ENCODE peak calls at places on chromosomes 16 and 17, in nine cellular contexts. One of them, this sample, is unnamed.

GRCh38 chr17:7330099-7331015 is 1.2 kb upstream of the NEURL4 start:
- DNase-seq in psoas muscle: peak; percentile 88
- DNase-seq in NCI-H69: peak; percentile 79
- DNase-seq in RWPE1: peak; percentile 94
- DNase-seq in stimulated activated CD4-positive, alpha-beta T cell treated with anti-CD3 and anti-CD28 coated beads, Interleukin-2, amount 100 ng/mL, for 4 hours: peak; percentile 57
- DNase-seq in activated CD8-positive, alpha-beta memory T cell treated with anti-CD3 and anti-CD28 coated beads for 48 hours: peak; percentile 74
- DNase-seq in EL: peak; percentile 84
- DNase-seq in glutamatergic neuron: peak; percentile 82
- DNase-seq in WTC11: peak; percentile 82
- DNase-seq in this sample: peak; percentile 72

GRCh38 chr16:4612474-4612931 is 2.2 kb downstream of the UBALD1 start:
- DNase-seq in RWPE1: no peak
- DNase-seq in activated CD8-positive, alpha-beta memory T cell treated with anti-CD3 and anti-CD28 coated beads for 48 hours: no peak
- DNase-seq in psoas muscle: no peak
- DNase-seq in glutamatergic neuron: peak; percentile 68
- DNase-seq in EL: no peak
- DNase-seq in stimulated activated CD4-positive, alpha-beta T cell treated with anti-CD3 and anti-CD28 coated beads, Interleukin-2, amount 100 ng/mL, for 4 hours: no peak
- DNase-seq in NCI-H69: no peak
- DNase-seq in WTC11: peak; percentile 80
- DNase-seq in this sample: no peak

GRCh38 chr16:48592839-48593429 is 17.0 kb downstream of the N4BP1 start:
- DNase-seq in stimulated activated CD4-positive, alpha-beta T cell treated with anti-CD3 and anti-CD28 coated beads, Interleukin-2, amount 100 ng/mL, for 4 hours: no peak
- DNase-seq in EL: no peak
- DNase-seq in RWPE1: no peak
- DNase-seq in psoas muscle: no peak
- DNase-seq in NCI-H69: peak; percentile 2
- DNase-seq in WTC11: no peak
- DNase-seq in glutamatergic neuron: no peak
- DNase-seq in activated CD8-positive, alpha-beta memory T cell treated with anti-CD3 and anti-CD28 coated beads for 48 hours: no peak
- DNase-seq in this sample: no peak

GRCh38 chr17:18151290-18151689 is 32.3 kb upstream of the ALKBH5 start:
- DNase-seq in NCI-H69: no peak
- DNase-seq in EL: no peak
- DNase-seq in activated CD8-positive, alpha-beta memory T cell treated with anti-CD3 and anti-CD28 coated beads for 48 hours: no peak
- DNase-seq in RWPE1: no peak
- DNase-seq in stimulated activated CD4-positive, alpha-beta T cell treated with anti-CD3 and anti-CD28 coated beads, Interleukin-2, amount 100 ng/mL, for 4 hours: no peak
- DNase-seq in psoas muscle: no peak
- DNase-seq in glutamatergic neuron: no peak
- DNase-seq in WTC11: no peak
- DNase-seq in this sample: no peak

GRCh38 chr17:45923511-45924268 is 29.3 kb downstream of the MAPT start:
- DNase-seq in RWPE1: no peak
- DNase-seq in NCI-H69: peak; percentile 92
- DNase-seq in stimulated activated CD4-positive, alpha-beta T cell treated with anti-CD3 and anti-CD28 coated beads, Interleukin-2, amount 100 ng/mL, for 4 hours: no peak
- DNase-seq in activated CD8-positive, alpha-beta memory T cell treated with anti-CD3 and anti-CD28 coated beads for 48 hours: no peak
- DNase-seq in glutamatergic neuron: no peak
- DNase-seq in WTC11: no peak
- DNase-seq in EL: peak; percentile 19
- DNase-seq in psoas muscle: no peak
- DNase-seq in this sample: peak; percentile 83

GRCh38 chr17:13005530-13005929 is 12.3 kb downstream of the ELAC2 start:
- DNase-seq in activated CD8-positive, alpha-beta memory T cell treated with anti-CD3 and anti-CD28 coated beads for 48 hours: no peak
- DNase-seq in NCI-H69: no peak
- DNase-seq in psoas muscle: no peak
- DNase-seq in glutamatergic neuron: no peak
- DNase-seq in RWPE1: no peak
- DNase-seq in stimulated activated CD4-positive, alpha-beta T cell treated with anti-CD3 and anti-CD28 coated beads, Interleukin-2, amount 100 ng/mL, for 4 hours: no peak
- DNase-seq in WTC11: no peak
- DNase-seq in EL: no peak
- DNase-seq in this sample: no peak

GRCh38 chr16:29737713-29738112 is 8.1 kb downstream of the C16orf54 start:
- DNase-seq in psoas muscle: no peak
- DNase-seq in WTC11: no peak
- DNase-seq in RWPE1: no peak
- DNase-seq in activated CD8-positive, alpha-beta memory T cell treated with anti-CD3 and anti-CD28 coated beads for 48 hours: no peak
- DNase-seq in EL: no peak
- DNase-seq in stimulated activated CD4-positive, alpha-beta T cell treated with anti-CD3 and anti-CD28 coated beads, Interleukin-2, amount 100 ng/mL, for 4 hours: no peak
- DNase-seq in NCI-H69: no peak
- DNase-seq in glutamatergic neuron: no peak
- DNase-seq in this sample: no peak

GRCh38 chr17:57574040-57574513 is 171.0 kb downstream of the CCDC182 start:
- DNase-seq in RWPE1: no peak
- DNase-seq in glutamatergic neuron: no peak
- DNase-seq in activated CD8-positive, alpha-beta memory T cell treated with anti-CD3 and anti-CD28 coated beads for 48 hours: no peak
- DNase-seq in EL: no peak
- DNase-seq in WTC11: no peak
- DNase-seq in psoas muscle: peak; percentile 83
- DNase-seq in NCI-H69: peak; percentile 91
- DNase-seq in stimulated activated CD4-positive, alpha-beta T cell treated with anti-CD3 and anti-CD28 coated beads, Interleukin-2, amount 100 ng/mL, for 4 hours: no peak
- DNase-seq in this sample: no peak

GRCh38 chr16:69100046-69100765 is 5.2 kb upstream of the HAS3 start:
- DNase-seq in stimulated activated CD4-positive, alpha-beta T cell treated with anti-CD3 and anti-CD28 coated beads, Interleukin-2, amount 100 ng/mL, for 4 hours: no peak
- DNase-seq in EL: no peak
- DNase-seq in glutamatergic neuron: no peak
- DNase-seq in RWPE1: no peak
- DNase-seq in psoas muscle: no peak
- DNase-seq in WTC11: no peak
- DNase-seq in NCI-H69: peak; percentile 69
- DNase-seq in activated CD8-positive, alpha-beta memory T cell treated with anti-CD3 and anti-CD28 coated beads for 48 hours: no peak
- DNase-seq in this sample: no peak

GRCh38 chr16:7509919-7510705 is 177.5 kb downstream of the RBFOX1 start:
- DNase-seq in NCI-H69: peak; percentile 58
- DNase-seq in EL: no peak
- DNase-seq in WTC11: no peak
- DNase-seq in psoas muscle: no peak
- DNase-seq in glutamatergic neuron: peak; percentile 27
- DNase-seq in activated CD8-positive, alpha-beta memory T cell treated with anti-CD3 and anti-CD28 coated beads for 48 hours: no peak
- DNase-seq in RWPE1: no peak
- DNase-seq in stimulated activated CD4-positive, alpha-beta T cell treated with anti-CD3 and anti-CD28 coated beads, Interleukin-2, amount 100 ng/mL, for 4 hours: no peak
- DNase-seq in this sample: no peak

GRCh38 chr16:65510241-65510640 is 388.4 kb upstream of the CDH11 start:
- DNase-seq in RWPE1: no peak
- DNase-seq in WTC11: peak; percentile 20
- DNase-seq in EL: no peak
- DNase-seq in stimulated activated CD4-positive, alpha-beta T cell treated with anti-CD3 and anti-CD28 coated beads, Interleukin-2, amount 100 ng/mL, for 4 hours: no peak
- DNase-seq in glutamatergic neuron: no peak
- DNase-seq in psoas muscle: no peak
- DNase-seq in NCI-H69: no peak
- DNase-seq in activated CD8-positive, alpha-beta memory T cell treated with anti-CD3 and anti-CD28 coated beads for 48 hours: no peak
- DNase-seq in this sample: no peak